ENCODE peak calls at places on chromosomes 16 and 17, in five cellular contexts. X is caudate nucleus, G is Peyer's patch, D is tibial artery, F is HCT116. L is an unnamed sample.

GRCh38 chr16:13403326-13403725 is 501.9 kb downstream of the SHISA9 start:
- DNase-seq in X (no peak), G (no peak), D (no peak), F (no peak), L (no peak)

GRCh38 chr17:16250635-16251034 is 33.6 kb downstream of the PIGL start:
- DNase-seq in X (no peak), G (no peak), D (no peak), F (no peak), L (no peak)

GRCh38 chr17:43779145-43780125 is 658 bp upstream of the DUSP3 start:
- DNase-seq in X (no peak), G (peak; percentile 42), D (no peak), F (peak; percentile 34), L (no peak)

GRCh38 chr16:15650698-15651161 is 685 bp downstream of the NDE1 start:
- DNase-seq in X (no peak), G (no peak), D (peak; percentile 72), F (no peak), L (no peak)

GRCh38 chr16:87951550-87952538 is 610 bp downstream of the BANP start:
- DNase-seq in X (no peak), G (no peak), D (no peak), F (no peak), L (no peak)

GRCh38 chr16:25828510-25828909 is 136.8 kb downstream of the HS3ST4 start:
- DNase-seq in X (no peak), G (no peak), D (no peak), F (no peak), L (no peak)

GRCh38 chr16:1309888-1310831 is 724 bp downstream of the UBE2I start:
- DNase-seq in X (no peak), G (peak; percentile 70), D (peak; percentile 82), F (no peak), L (no peak)

GRCh38 chr16:84199097-84199496 is 8.1 kb downstream of the ADAD2 start:
- DNase-seq in X (no peak), G (no peak), D (no peak), F (no peak), L (no peak)

GRCh38 chr17:76784926-76785325 is 47.0 kb downstream of the MFSD11 start:
- DNase-seq in X (no peak), G (no peak), D (no peak), F (no peak), L (no peak)

GRCh38 chr17:57045868-57046671 is 39.0 kb upstream of the AKAP1 start:
- DNase-seq in X (no peak), G (peak; percentile 18), D (peak; percentile 69), F (no peak), L (no peak)

GRCh38 chr16:14307623-14308356 is 236.7 kb downstream of the MRTFB start:
- DNase-seq in X (no peak), G (no peak), D (peak; percentile 83), F (no peak), L (no peak)

GRCh38 chr16:54817940-54818574 is 112.6 kb upstream of the IRX5 start:
- DNase-seq in X (no peak), G (no peak), D (no peak), F (no peak), L (no peak)

GRCh38 chr17:77811521-77811920 is 147.0 kb upstream of the TNRC6C start:
- DNase-seq in X (no peak), G (no peak), D (peak; percentile 65), F (no peak), L (no peak)
- H3K27ac ChIP-seq in X (no peak overlapping the region), G (no peak overlapping the region), D (peak overlapping the region; percentile 61), F (no peak overlapping the region), L (no peak overlapping the region)

GRCh38 chr17:28703552-28704218 is 8.0 kb downstream of the PROCA1 start:
- DNase-seq in X (no peak), G (no peak), D (no peak), F (no peak), L (no peak)
- H3K27ac ChIP-seq in X (peak overlapping the region; percentile 69), G (no peak overlapping the region), D (no peak overlapping the region), F (no peak overlapping the region), L (no peak overlapping the region)

GRCh38 chr16:70571623-70572022 is 48.0 kb downstream of the SF3B3 start:
- DNase-seq in X (no peak), G (no peak), D (no peak), F (no peak), L (no peak)
- H3K27ac ChIP-seq in X (no peak overlapping the region), G (no peak overlapping the region), D (peak overlapping the region; percentile 78), F (no peak overlapping the region), L (peak overlapping the region; percentile 75)

DNA sequence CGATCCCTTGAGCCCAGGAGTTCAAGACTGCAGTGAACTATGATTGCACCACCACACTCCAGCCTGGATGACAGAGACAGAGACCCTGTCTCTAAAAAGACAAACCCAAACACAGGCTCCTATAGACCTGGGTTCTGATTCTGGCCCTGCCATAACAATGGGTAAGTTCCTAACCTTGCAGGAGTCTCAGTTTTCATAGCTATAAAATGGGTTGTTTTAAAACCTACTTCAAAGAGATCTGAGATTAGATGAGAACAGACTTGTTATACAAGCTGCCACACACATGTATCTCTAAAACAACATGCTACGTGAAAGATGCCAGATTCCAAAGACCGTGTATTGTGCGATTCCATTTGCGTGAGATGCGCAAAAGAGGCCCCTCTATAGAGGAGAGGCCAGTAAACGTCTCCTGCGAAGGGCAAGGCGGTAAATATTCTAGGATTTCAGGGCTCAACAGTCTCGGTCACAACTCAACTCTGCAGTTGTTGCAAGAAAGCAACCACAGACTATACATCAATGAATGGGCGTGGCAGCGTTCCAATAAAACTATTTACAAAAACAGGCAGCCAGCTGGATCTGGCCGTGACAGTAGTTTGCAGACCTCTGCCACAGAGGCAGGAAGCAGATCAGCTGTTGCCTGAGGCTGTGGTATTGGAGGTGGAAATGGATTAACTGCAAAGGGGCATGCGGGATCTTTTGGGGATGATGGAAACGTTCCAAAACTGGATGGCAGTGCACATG is 5.9 kb downstream of the CORO7 start:
- DNase-seq in X (peak; percentile 48), G (peak; percentile 30), D (peak; percentile 47), F (no peak), L (no peak)
- H3K27ac ChIP-seq in X (peak overlapping the region; percentile 90), G (peak overlapping the region; percentile 4), D (no peak overlapping the region), F (no peak overlapping the region), L (no peak overlapping the region)

GRCh38 chr17:48842746-48843145 is 11.9 kb downstream of the CALCOCO2 start:
- DNase-seq in X (no peak), G (no peak), D (no peak), F (no peak), L (no peak)
- H3K27ac ChIP-seq in X (peak overlapping the region; percentile 94), G (peak overlapping the region; percentile 77), D (peak overlapping the region; percentile 86), F (no peak overlapping the region), L (no peak overlapping the region)

DNA sequence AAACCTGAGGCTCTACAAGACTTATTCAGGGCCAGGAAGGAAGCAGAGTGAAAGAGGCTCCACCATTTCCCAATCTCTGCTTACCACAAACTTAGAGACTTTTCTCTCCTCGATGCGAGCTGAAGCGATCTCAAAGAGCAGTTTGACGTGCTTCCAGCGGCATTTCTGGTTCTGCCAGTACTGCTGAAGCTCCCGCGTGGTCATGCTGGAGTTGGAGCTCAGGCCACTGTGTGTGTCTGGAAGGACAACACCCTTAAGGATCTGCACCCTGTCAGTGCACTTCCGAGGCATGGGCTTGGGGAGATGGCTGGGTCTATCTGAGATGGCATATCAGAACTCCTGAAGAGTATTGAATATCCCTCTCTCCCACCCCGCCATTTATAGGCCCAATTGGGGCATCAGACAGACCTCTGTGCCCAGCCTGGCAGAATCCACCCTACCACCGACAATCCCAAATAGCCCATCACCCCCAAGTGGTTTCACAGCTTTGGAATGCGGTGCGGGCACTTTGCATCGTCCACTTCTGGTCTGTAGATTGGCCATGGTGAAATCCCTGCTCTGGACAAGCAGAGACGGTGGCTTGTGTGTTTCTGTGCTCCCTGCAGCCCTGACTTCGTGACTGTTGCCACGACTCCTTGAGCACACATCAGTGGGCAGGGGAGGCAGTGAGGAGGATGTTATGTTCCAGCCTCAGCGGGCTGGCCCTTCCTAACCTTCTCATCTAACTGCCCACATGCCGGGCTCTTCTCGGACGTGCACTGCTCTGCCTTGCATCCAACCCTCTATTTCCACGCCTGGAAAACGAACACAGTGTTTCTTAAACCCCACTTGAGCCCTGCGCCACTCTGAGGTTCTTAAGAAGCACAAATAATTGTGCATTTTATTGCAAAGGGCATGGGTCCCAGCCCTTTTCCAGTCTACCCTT is 5.2 kb downstream of the SNX20 start:
- DNase-seq in X (no peak), G (no peak), D (no peak), F (no peak), L (peak; percentile 18)
- H3K27ac ChIP-seq in X (no peak overlapping the region), G (no peak overlapping the region), D (no peak overlapping the region), F (no peak overlapping the region), L (no peak overlapping the region)

GRCh38 chr17:29717817-29718216 is 95.1 kb upstream of the CORO6 start:
- DNase-seq in X (no peak), G (no peak), D (no peak), F (no peak), L (no peak)

GRCh38 chr17:29718446-29719039 is 95.8 kb upstream of the CORO6 start:
- DNase-seq in X (no peak), G (no peak), D (no peak), F (no peak), L (no peak)

GRCh38 chr17:29722411-29723198 is 99.9 kb upstream of the CORO6 start:
- DNase-seq in X (no peak), G (peak; percentile 83), D (no peak), F (no peak), L (no peak)

GRCh38 chr17:29719469-29719868 is 96.8 kb upstream of the CORO6 start:
- DNase-seq in X (no peak), G (no peak), D (no peak), F (no peak), L (no peak)

DNA sequence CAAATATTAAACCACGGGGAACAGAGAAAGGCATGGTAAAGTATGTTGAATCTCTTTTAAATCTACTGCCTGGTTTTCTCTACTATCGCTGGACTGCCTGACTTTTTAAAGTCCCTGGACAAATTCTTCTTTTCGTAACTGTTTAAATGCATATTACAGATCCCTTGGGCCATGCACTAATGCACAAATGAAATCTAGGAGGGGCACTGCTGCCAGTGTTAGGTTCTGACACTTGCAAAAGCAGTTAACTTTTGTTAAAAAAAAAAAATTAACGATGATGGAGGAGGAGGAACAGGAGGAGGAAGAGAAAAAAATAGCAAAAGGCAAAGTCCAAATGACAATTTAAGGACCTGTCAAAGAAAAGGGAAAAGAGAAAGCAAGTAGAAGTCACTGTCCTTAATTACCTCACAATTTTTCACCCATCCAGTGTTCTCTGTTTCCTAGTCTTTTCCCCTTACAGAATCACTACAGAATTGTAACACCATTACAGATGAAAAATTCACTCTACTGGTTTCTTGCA is 97.8 kb upstream of the CORO6 start:
- DNase-seq in X (no peak), G (no peak), D (no peak), F (no peak), L (no peak)
- H3K27ac ChIP-seq in X (peak overlapping the region; percentile 9), G (peak overlapping the region; percentile 90), D (no peak overlapping the region), F (no peak overlapping the region), L (no peak overlapping the region)